ENCODE peak calls at places on chromosomes 4 and X, in six cellular contexts. Z, N, F, Y, H and J are unnamed samples.

GRCh38 chr4:62601737-62602136 is 1401.6 kb downstream of the ADGRL3 start:
- DNase-seq in Z (no peak), N (no peak), F (no peak), Y (no peak), H (no peak), J (no peak)

GRCh38 chrX:15664487-15665444 is at the start of gene CLTRN:
- DNase-seq in Z (no peak), N (no peak), F (no peak), Y (peak; percentile 2), H (no peak), J (no peak)

GRCh38 chr4:118941149-118941548 is 52.5 kb downstream of the SYNPO2 start:
- DNase-seq in Z (no peak), N (no peak), F (no peak), Y (peak; percentile 50), H (no peak), J (no peak)

GRCh38 chr4:56760194-56760593 is 61.3 kb downstream of the SPINK2 start:
- DNase-seq in Z (no peak), N (no peak), F (no peak), Y (no peak), H (no peak), J (no peak)

GRCh38 chrX:2594491-2594890 is 93.7 kb upstream of the DHRSX start:
- DNase-seq in Z (no peak), N (no peak), F (no peak), Y (no peak), H (no peak), J (no peak)

GRCh38 chr4:160026720-160027119 is 923.8 kb downstream of the RAPGEF2 start:
- DNase-seq in Z (peak; percentile 43), N (no peak), F (no peak), Y (peak; percentile 18), H (no peak), J (no peak)

GRCh38 chr4:162836773-162837172 is 329.9 kb downstream of the NAF1 start:
- DNase-seq in Z (no peak), N (no peak), F (no peak), Y (no peak), H (no peak), J (no peak)

GRCh38 chrX:134460005-134460860 is at the start of gene HPRT1:
- DNase-seq in Z (peak; percentile 82), N (peak; percentile 64), F (peak; percentile 84), Y (peak; percentile 71), H (peak; percentile 66), J (peak; percentile 94)

GRCh38 chr4:77158487-77158861 is 1.5 kb downstream of the CCNG2 start:
- DNase-seq in Z (no peak), N (no peak), F (no peak), Y (peak; percentile 45), H (no peak), J (no peak)

GRCh38 chr4:36187723-36188333 is 56.5 kb downstream of the ARAP2 start:
- DNase-seq in Z (peak; percentile 23), N (no peak), F (peak; percentile 5), Y (peak; percentile 33), H (no peak), J (peak; percentile 29)

GRCh38 chr4:135573251-135573650 is 1371.7 kb upstream of the PABPC4L start:
- DNase-seq in Z (no peak), N (no peak), F (no peak), Y (no peak), H (no peak), J (no peak)

GRCh38 chrX:148691456-148691855 is 191.0 kb downstream of the AFF2 start:
- DNase-seq in Z (no peak), N (no peak), F (no peak), Y (no peak), H (no peak), J (no peak)

GRCh38 chrX:44961817-44962607 is 89.0 kb downstream of the KDM6A start:
- DNase-seq in Z (no peak), N (no peak), F (no peak), Y (no peak), H (no peak), J (no peak)